ENCODE peak calls at places on chromosomes 16 and 17, in four cellular contexts. One of them, this sample, is unnamed.

GRCh38 chr17:62807812-62808575 is at the start of gene MARCHF10:
- DNase-seq in endothelial cell of umbilical vein: no peak
- DNase-seq in K562: peak; percentile 65
- DNase-seq in IMR-90: no peak
- DNase-seq in this sample: no peak

GRCh38 chr16:47854737-47855136 is 301.1 kb downstream of the ABCC12 start:
- DNase-seq in endothelial cell of umbilical vein: no peak
- DNase-seq in K562: no peak
- DNase-seq in IMR-90: no peak
- DNase-seq in this sample: no peak

GRCh38 chr17:2435181-2435741 is 34.4 kb upstream of the MNT start:
- DNase-seq in K562: no peak
- DNase-seq in endothelial cell of umbilical vein: no peak
- DNase-seq in IMR-90: peak; percentile 31
- DNase-seq in this sample: no peak

GRCh38 chr16:15983898-15984297 is 34.5 kb downstream of the ABCC1 start:
- DNase-seq in endothelial cell of umbilical vein: peak; percentile 90
- DNase-seq in IMR-90: peak; percentile 72
- DNase-seq in K562: no peak
- DNase-seq in this sample: no peak

GRCh38 chr16:11497851-11498289 is 88.8 kb downstream of the LITAF start:
- DNase-seq in K562: no peak
- DNase-seq in IMR-90: peak; percentile 39
- DNase-seq in endothelial cell of umbilical vein: peak; percentile 44
- DNase-seq in this sample: no peak

GRCh38 chr16:56558024-56558747 is 6.7 kb upstream of the MT4 start:
- DNase-seq in endothelial cell of umbilical vein: no peak
- DNase-seq in IMR-90: peak; percentile 75
- DNase-seq in K562: no peak
- DNase-seq in this sample: no peak

GRCh38 chr17:47204722-47205418 is 4.3 kb upstream of the MYL4 start:
- DNase-seq in K562: no peak
- DNase-seq in endothelial cell of umbilical vein: no peak
- DNase-seq in IMR-90: peak; percentile 47
- DNase-seq in this sample: no peak

GRCh38 chr16:50677351-50677750 is 3.8 kb downstream of the SNX20 start:
- DNase-seq in K562: peak; percentile 35
- DNase-seq in IMR-90: no peak
- DNase-seq in endothelial cell of umbilical vein: no peak
- DNase-seq in this sample: no peak

GRCh38 chr16:88785106-88785924 is at the start of gene PIEZO1:
- DNase-seq in endothelial cell of umbilical vein: peak; percentile 53
- DNase-seq in IMR-90: peak; percentile 52
- DNase-seq in K562: peak; percentile 93
- DNase-seq in this sample: no peak

GRCh38 chr17:80260791-80261158 is at the start of gene RNF213:
- DNase-seq in endothelial cell of umbilical vein: peak; percentile 6
- DNase-seq in K562: peak; percentile 88
- DNase-seq in IMR-90: no peak
- DNase-seq in this sample: no peak

GRCh38 chr17:48322060-48322459 is 108.0 kb downstream of the SKAP1 start:
- DNase-seq in endothelial cell of umbilical vein: no peak
- DNase-seq in IMR-90: peak; percentile 29
- DNase-seq in K562: no peak
- DNase-seq in this sample: no peak

GRCh38 chr17:79934653-79934970 is 95.4 kb upstream of the CBX4 start:
- DNase-seq in K562: no peak
- DNase-seq in IMR-90: no peak
- DNase-seq in endothelial cell of umbilical vein: no peak
- DNase-seq in this sample: no peak

GRCh38 chr17:52147872-52148271 is 10.6 kb downstream of the CA10 start:
- DNase-seq in endothelial cell of umbilical vein: no peak
- DNase-seq in K562: no peak
- DNase-seq in IMR-90: no peak
- DNase-seq in this sample: no peak

GRCh38 chr17:77875881-77876509 is 82.5 kb upstream of the TNRC6C start:
- DNase-seq in IMR-90: peak; percentile 12
- DNase-seq in K562: peak; percentile 93
- DNase-seq in endothelial cell of umbilical vein: no peak
- DNase-seq in this sample: no peak

GRCh38 chr17:16968786-16969185 is 3.1 kb downstream of the TNFRSF13B start:
- DNase-seq in IMR-90: no peak
- DNase-seq in endothelial cell of umbilical vein: no peak
- DNase-seq in K562: no peak
- DNase-seq in this sample: no peak

GRCh38 chr16:85477801-85478363 is 135.2 kb upstream of the GSE1 start:
- DNase-seq in K562: no peak
- DNase-seq in IMR-90: no peak
- DNase-seq in endothelial cell of umbilical vein: no peak
- DNase-seq in this sample: no peak

GRCh38 chr17:54435966-54436365 is 464.7 kb upstream of the TOM1L1 start:
- DNase-seq in endothelial cell of umbilical vein: no peak
- DNase-seq in K562: no peak
- DNase-seq in IMR-90: no peak
- DNase-seq in this sample: no peak

GRCh38 chr16:29842732-29843346 is 20.2 kb downstream of the CDIPT start:
- DNase-seq in endothelial cell of umbilical vein: no peak
- DNase-seq in K562: no peak
- DNase-seq in IMR-90: no peak
- DNase-seq in this sample: no peak
- TF ChIP-seq CTCF in endothelial cell of umbilical vein: no peak
- TF ChIP-seq CTCF in K562: peak; percentile 43
- TF ChIP-seq CTCF in IMR-90: no peak
- TF ChIP-seq CTCF in this sample: no peak

GRCh38 chr17:58224315-58224714 is 5.3 kb upstream of the MKS1 start:
- DNase-seq in IMR-90: peak; percentile 46
- DNase-seq in K562: peak; percentile 49
- DNase-seq in endothelial cell of umbilical vein: peak; percentile 4
- DNase-seq in this sample: no peak
- H3K9me1 ChIP-seq in IMR-90: peaks cover 2% of the 10 kb centered on the region
- H3K9me1 ChIP-seq in K562: no peaks in the 10 kb centered on the region
- H3K9me1 ChIP-seq in endothelial cell of umbilical vein: no peaks in the 10 kb centered on the region
- H3K9me1 ChIP-seq in this sample: no peaks in the 10 kb centered on the region

GRCh38 chr17:72556944-72557826 is 436.4 kb downstream of the SOX9 start:
- DNase-seq in K562: peak; percentile 73
- DNase-seq in IMR-90: peak; percentile 57
- DNase-seq in endothelial cell of umbilical vein: peak; percentile 22
- DNase-seq in this sample: no peak
- TF ChIP-seq CTCF in K562: peak; percentile 86
- TF ChIP-seq CTCF in IMR-90: peak; percentile 83
- TF ChIP-seq CTCF in endothelial cell of umbilical vein: peak; percentile 66
- TF ChIP-seq CTCF in this sample: peak; percentile 86

GRCh38 chr16:86622700-86623615 is 44.6 kb downstream of the FOXL1 start:
- DNase-seq in K562: no peak
- DNase-seq in endothelial cell of umbilical vein: no peak
- DNase-seq in IMR-90: no peak
- DNase-seq in this sample: no peak
- H3K9me1 ChIP-seq in K562: no peaks in the 10 kb centered on the region
- H3K9me1 ChIP-seq in endothelial cell of umbilical vein: no peaks in the 10 kb centered on the region
- H3K9me1 ChIP-seq in IMR-90: no peaks in the 10 kb centered on the region
- H3K9me1 ChIP-seq in this sample: no peaks in the 10 kb centered on the region

GRCh38 chr17:75496005-75496404 is 19.3 kb downstream of the CASKIN2 start:
- DNase-seq in K562: no peak
- DNase-seq in IMR-90: no peak
- DNase-seq in endothelial cell of umbilical vein: no peak
- DNase-seq in this sample: no peak

GRCh38 chr17:75494326-75494877 is 20.9 kb downstream of the CASKIN2 start:
- DNase-seq in endothelial cell of umbilical vein: no peak
- DNase-seq in IMR-90: no peak
- DNase-seq in K562: no peak
- DNase-seq in this sample: no peak

GRCh38 chr17:75492555-75493168 is 22.7 kb downstream of the CASKIN2 start:
- DNase-seq in K562: no peak
- DNase-seq in IMR-90: no peak
- DNase-seq in endothelial cell of umbilical vein: no peak
- DNase-seq in this sample: no peak

GRCh38 chr17:75491680-75492079 is 23.7 kb downstream of the CASKIN2 start:
- DNase-seq in IMR-90: no peak
- DNase-seq in K562: no peak
- DNase-seq in endothelial cell of umbilical vein: no peak
- DNase-seq in this sample: no peak

DNA sequence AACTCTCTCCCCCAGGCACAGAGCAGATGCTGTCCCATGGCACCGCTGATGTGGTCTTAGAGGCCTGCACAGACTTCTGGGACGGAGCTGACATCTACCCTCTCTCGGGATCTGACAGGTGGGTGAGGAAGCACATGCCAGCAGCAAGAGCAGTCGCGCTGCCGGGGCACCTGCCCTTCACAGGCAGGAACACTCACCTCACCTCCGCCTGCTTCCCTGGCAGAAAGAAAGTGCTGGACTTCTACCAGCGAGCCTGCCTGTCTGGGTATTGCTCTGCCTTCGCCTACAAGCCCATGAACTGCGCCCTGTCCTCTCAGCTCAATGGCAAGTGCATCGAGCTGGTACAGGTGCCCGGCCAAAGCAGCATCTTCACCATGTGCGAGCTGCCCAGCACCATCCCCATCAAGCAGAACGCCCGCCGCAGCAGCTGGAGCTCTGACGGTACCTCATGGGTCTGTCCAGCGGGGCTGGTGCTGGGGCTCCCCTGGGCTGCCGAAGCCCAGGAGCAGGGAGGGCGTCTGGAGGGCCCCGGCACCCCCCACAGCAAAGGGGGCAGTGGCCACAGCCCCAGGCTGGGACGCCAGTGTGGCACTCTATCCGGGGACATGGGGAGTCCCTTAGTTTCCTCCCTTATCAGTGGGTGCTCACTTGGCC is 21.7 kb downstream of the CASKIN2 start:
- DNase-seq in endothelial cell of umbilical vein: no peak
- DNase-seq in IMR-90: no peak
- DNase-seq in K562: no peak
- DNase-seq in this sample: no peak
- TF ChIP-seq CTCF in endothelial cell of umbilical vein: no peak
- TF ChIP-seq CTCF in IMR-90: no peak
- TF ChIP-seq CTCF in K562: no peak
- TF ChIP-seq CTCF in this sample: no peak

This sample was measured in keratinocyte.